ENCODE peak calls at places on chromosomes 7 and 10, in six cellular contexts. V, Z, M, W, E and O are unnamed samples.

GRCh38 chr7:159119026-159119741 is 25.5 kb downstream of the VIPR2 start:
- DNase-seq in Z (no peak), E (no peak), M (no peak), V (no peak), W (no peak), O (no peak)

GRCh38 chr7:8389898-8390642 is 43.3 kb upstream of the NXPH1 start:
- DNase-seq in V (no peak), E (no peak), Z (no peak), W (no peak), M (peak), O (peak)

GRCh38 chr10:4241724-4242345 is 456.8 kb upstream of the KLF6 start:
- DNase-seq in W (no peak), Z (peak), V (peak), E (no peak), M (peak), O (no peak)

GRCh38 chr10:49241365-49241764 is 53.2 kb upstream of the TMEM273 start:
- DNase-seq in M (no peak), W (no peak), Z (no peak), V (no peak), E (no peak), O (no peak)

GRCh38 chr10:114413398-114413797 is 9.1 kb upstream of the AFAP1L2 start:
- DNase-seq in Z (no peak), M (no peak), W (no peak), E (no peak), V (no peak), O (no peak)

GRCh38 chr10:118853916-118854315 is 99.1 kb upstream of the CACUL1 start:
- DNase-seq in W (no peak), V (no peak), E (no peak), Z (no peak), M (no peak), O (no peak)

GRCh38 chr10:16437540-16437894 is 707 bp downstream of the PTER start:
- DNase-seq in V (no peak), M (no peak), E (no peak), Z (no peak), W (no peak), O (no peak)

GRCh38 chr7:83947260-83947659 is 247.3 kb downstream of the SEMA3A start:
- DNase-seq in W (no peak), V (peak), M (peak), E (no peak), Z (peak), O (peak)

GRCh38 chr10:11636761-11637166 is 25.3 kb upstream of the USP6NL start:
- DNase-seq in E (no peak), W (no peak), M (no peak), Z (no peak), V (peak), O (no peak)

GRCh38 chr10:63696205-63696604 is 175.0 kb downstream of the REEP3 start:
- DNase-seq in W (no peak), E (no peak), M (no peak), Z (peak), V (no peak), O (no peak)

GRCh38 chr7:2162959-2163358 is 69.8 kb downstream of the MAD1L1 start:
- DNase-seq in W (no peak), Z (no peak), V (no peak), E (no peak), M (peak), O (peak)

GRCh38 chr7:21912305-21912704 is 33.4 kb downstream of the CDCA7L start:
- DNase-seq in W (no peak), M (no peak), Z (no peak), E (no peak), V (peak), O (no peak)

GRCh38 chr10:73639286-73639685 is 2.0 kb downstream of the MYOZ1 start:
- DNase-seq in W (no peak), Z (no peak), V (no peak), M (no peak), E (no peak), O (no peak)

GRCh38 chr7:37285701-37286475 is 162.8 kb downstream of the ELMO1 start:
- DNase-seq in W (no peak), E (peak), V (no peak), M (no peak), Z (no peak), O (no peak)